ENCODE peak calls at places on chromosomes 1 and 21, in seven cellular contexts. One of them, this sample, is unnamed.

GRCh38 chr1:41483960-41484844 is at the start of gene EDN2:
- DNase-seq in colonic mucosa: peak
- DNase-seq in transverse colon: peak
- DNase-seq in RWPE1: peak
- DNase-seq in CD8-positive, alpha-beta T cell: no peak
- DNase-seq in heart left ventricle: peak
- DNase-seq in BE2C: peak
- DNase-seq in this sample: no peak

GRCh38 chr21:31870472-31870871 is 2.3 kb upstream of the HUNK start:
- DNase-seq in BE2C: no peak
- DNase-seq in RWPE1: no peak
- DNase-seq in heart left ventricle: no peak
- DNase-seq in colonic mucosa: no peak
- DNase-seq in transverse colon: no peak
- DNase-seq in CD8-positive, alpha-beta T cell: no peak
- DNase-seq in this sample: no peak

GRCh38 chr1:102566182-102566581 is 542.1 kb downstream of the COL11A1 start:
- DNase-seq in heart left ventricle: no peak
- DNase-seq in RWPE1: no peak
- DNase-seq in colonic mucosa: no peak
- DNase-seq in transverse colon: no peak
- DNase-seq in BE2C: no peak
- DNase-seq in CD8-positive, alpha-beta T cell: no peak
- DNase-seq in this sample: no peak

GRCh38 chr21:45497846-45498645 is 44.2 kb downstream of the SLC19A1 start:
- DNase-seq in heart left ventricle: peak
- DNase-seq in colonic mucosa: no peak
- DNase-seq in transverse colon: no peak
- DNase-seq in BE2C: peak
- DNase-seq in CD8-positive, alpha-beta T cell: no peak
- DNase-seq in RWPE1: no peak
- DNase-seq in this sample: no peak

GRCh38 chr1:64065571-64065970 is 137.9 kb upstream of the UBE2U start:
- DNase-seq in heart left ventricle: no peak
- DNase-seq in CD8-positive, alpha-beta T cell: no peak
- DNase-seq in transverse colon: no peak
- DNase-seq in colonic mucosa: no peak
- DNase-seq in BE2C: no peak
- DNase-seq in RWPE1: no peak
- DNase-seq in this sample: no peak

GRCh38 chr1:247456914-247457638 is 828 bp downstream of the OR2B11 start:
- DNase-seq in heart left ventricle: no peak
- DNase-seq in transverse colon: no peak
- DNase-seq in colonic mucosa: no peak
- DNase-seq in RWPE1: no peak
- DNase-seq in CD8-positive, alpha-beta T cell: no peak
- DNase-seq in BE2C: no peak
- DNase-seq in this sample: no peak

GRCh38 chr1:42613803-42614131 is 44.5 kb upstream of the PPIH start:
- DNase-seq in heart left ventricle: no peak
- DNase-seq in colonic mucosa: no peak
- DNase-seq in CD8-positive, alpha-beta T cell: no peak
- DNase-seq in transverse colon: no peak
- DNase-seq in BE2C: no peak
- DNase-seq in RWPE1: no peak
- DNase-seq in this sample: no peak

GRCh38 chr1:230185076-230186001 is 118.3 kb downstream of the GALNT2 start:
- DNase-seq in CD8-positive, alpha-beta T cell: no peak
- DNase-seq in colonic mucosa: no peak
- DNase-seq in heart left ventricle: no peak
- DNase-seq in transverse colon: no peak
- DNase-seq in BE2C: no peak
- DNase-seq in RWPE1: no peak
- DNase-seq in this sample: no peak

GRCh38 chr21:32448803-32449594 is 36.5 kb downstream of the EVA1C start:
- DNase-seq in BE2C: no peak
- DNase-seq in colonic mucosa: no peak
- DNase-seq in CD8-positive, alpha-beta T cell: no peak
- DNase-seq in transverse colon: no peak
- DNase-seq in heart left ventricle: no peak
- DNase-seq in RWPE1: no peak
- DNase-seq in this sample: no peak

GRCh38 chr1:147472953-147473734 is 68.2 kb upstream of the BCL9 start:
- DNase-seq in CD8-positive, alpha-beta T cell: no peak
- DNase-seq in heart left ventricle: no peak
- DNase-seq in BE2C: no peak
- DNase-seq in RWPE1: no peak
- DNase-seq in transverse colon: no peak
- DNase-seq in colonic mucosa: no peak
- DNase-seq in this sample: no peak

GRCh38 chr1:240310226-240310925 is 218.7 kb downstream of the FMN2 start:
- DNase-seq in RWPE1: peak
- DNase-seq in heart left ventricle: no peak
- DNase-seq in CD8-positive, alpha-beta T cell: no peak
- DNase-seq in transverse colon: no peak
- DNase-seq in BE2C: no peak
- DNase-seq in colonic mucosa: no peak
- DNase-seq in this sample: no peak

GRCh38 chr1:36115931-36116330 is 9.1 kb downstream of the COL8A2 start:
- DNase-seq in heart left ventricle: no peak
- DNase-seq in CD8-positive, alpha-beta T cell: no peak
- DNase-seq in transverse colon: no peak
- DNase-seq in BE2C: no peak
- DNase-seq in RWPE1: no peak
- DNase-seq in colonic mucosa: no peak
- DNase-seq in this sample: no peak

DNA sequence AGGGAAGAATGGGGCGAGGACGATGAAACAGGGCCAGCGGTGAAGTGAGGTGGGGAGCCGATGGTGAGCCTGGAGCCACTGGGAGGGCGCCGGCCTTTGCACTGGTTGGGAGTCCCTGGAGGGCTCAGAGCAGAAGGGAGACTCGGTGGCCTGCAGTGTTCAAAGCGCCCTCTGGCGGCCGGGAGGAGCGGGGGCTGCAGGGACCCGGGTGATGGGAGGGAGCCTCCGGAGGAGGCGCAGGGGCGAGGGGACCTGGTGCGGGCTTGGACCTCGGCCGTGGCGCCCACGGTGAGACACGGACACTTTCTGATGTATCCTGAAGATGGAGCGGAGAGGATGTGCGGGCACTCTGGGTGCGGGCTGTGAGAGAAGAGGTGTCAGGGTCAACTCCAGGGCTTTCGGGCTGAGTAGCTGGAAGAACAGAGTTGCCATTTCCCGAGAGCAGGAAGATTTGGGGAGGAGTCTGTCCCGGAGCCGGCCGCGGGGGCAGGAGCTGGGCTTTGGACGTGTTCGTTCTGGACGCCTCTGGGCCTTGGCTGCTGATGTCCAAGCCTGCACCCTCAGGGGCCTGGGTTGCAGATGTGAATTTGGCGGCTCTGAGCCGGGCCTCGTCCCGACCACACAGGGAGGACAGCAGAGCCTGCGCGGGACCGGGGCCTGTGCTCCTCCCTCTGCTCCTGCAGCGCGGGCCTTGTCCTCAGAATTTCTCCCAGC is 29.7 kb downstream of the HEYL start:
- DNase-seq in heart left ventricle: peak
- DNase-seq in BE2C: peak
- DNase-seq in colonic mucosa: peak
- DNase-seq in transverse colon: peak
- DNase-seq in CD8-positive, alpha-beta T cell: peak
- DNase-seq in RWPE1: peak
- DNase-seq in this sample: peak
- TF ChIP-seq CTCF in heart left ventricle: peak
- TF ChIP-seq CTCF in BE2C: peak
- TF ChIP-seq CTCF in colonic mucosa: peak
- TF ChIP-seq CTCF in transverse colon: no peak
- TF ChIP-seq CTCF in CD8-positive, alpha-beta T cell: peak
- TF ChIP-seq CTCF in RWPE1: peak
- TF ChIP-seq CTCF in this sample: peak

GRCh38 chr1:25451903-25452302 is 21.2 kb downstream of the MACO1 start:
- DNase-seq in heart left ventricle: no peak
- DNase-seq in BE2C: no peak
- DNase-seq in transverse colon: no peak
- DNase-seq in CD8-positive, alpha-beta T cell: no peak
- DNase-seq in colonic mucosa: no peak
- DNase-seq in RWPE1: no peak
- DNase-seq in this sample: no peak

GRCh38 chr1:25458550-25459298 is 28.0 kb downstream of the MACO1 start:
- DNase-seq in heart left ventricle: no peak
- DNase-seq in RWPE1: no peak
- DNase-seq in transverse colon: no peak
- DNase-seq in BE2C: no peak
- DNase-seq in CD8-positive, alpha-beta T cell: no peak
- DNase-seq in colonic mucosa: no peak
- DNase-seq in this sample: no peak

GRCh38 chr1:25461783-25462182 is 31.1 kb downstream of the MACO1 start:
- DNase-seq in CD8-positive, alpha-beta T cell: no peak
- DNase-seq in BE2C: no peak
- DNase-seq in RWPE1: no peak
- DNase-seq in colonic mucosa: no peak
- DNase-seq in heart left ventricle: no peak
- DNase-seq in transverse colon: no peak
- DNase-seq in this sample: no peak

GRCh38 chr1:25460020-25460419 is 29.3 kb downstream of the MACO1 start:
- DNase-seq in colonic mucosa: no peak
- DNase-seq in RWPE1: no peak
- DNase-seq in heart left ventricle: peak
- DNase-seq in BE2C: no peak
- DNase-seq in CD8-positive, alpha-beta T cell: no peak
- DNase-seq in transverse colon: no peak
- DNase-seq in this sample: no peak

DNA sequence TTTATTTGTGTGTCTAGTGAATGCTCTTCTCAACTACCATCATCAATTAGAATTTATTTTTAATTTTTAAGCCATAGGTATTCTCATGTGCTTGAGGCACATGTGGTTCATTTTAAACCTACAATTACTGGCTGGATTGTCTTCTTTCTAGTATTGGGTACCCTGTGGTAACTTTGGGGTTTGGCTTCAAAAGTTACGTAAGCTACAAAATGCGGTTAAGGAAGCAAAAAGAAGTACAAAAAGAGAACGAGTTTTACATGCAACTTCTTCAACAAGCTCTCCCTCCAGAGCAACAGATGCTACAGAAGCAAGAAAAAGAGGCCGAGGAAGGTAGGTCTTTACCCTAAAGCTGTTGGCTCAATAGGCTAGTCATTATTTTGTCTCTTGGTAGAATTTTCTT is 25.8 kb downstream of the MACO1 start:
- DNase-seq in colonic mucosa: no peak
- DNase-seq in transverse colon: no peak
- DNase-seq in RWPE1: no peak
- DNase-seq in heart left ventricle: no peak
- DNase-seq in CD8-positive, alpha-beta T cell: no peak
- DNase-seq in BE2C: no peak
- DNase-seq in this sample: no peak
- TF ChIP-seq CTCF in colonic mucosa: no peak
- TF ChIP-seq CTCF in transverse colon: no peak
- TF ChIP-seq CTCF in RWPE1: no peak
- TF ChIP-seq CTCF in heart left ventricle: no peak
- TF ChIP-seq CTCF in CD8-positive, alpha-beta T cell: no peak
- TF ChIP-seq CTCF in BE2C: no peak
- TF ChIP-seq CTCF in this sample: no peak

GRCh38 chr1:17004466-17005364 is 7.0 kb downstream of the ATP13A2 start:
- DNase-seq in transverse colon: no peak
- DNase-seq in colonic mucosa: no peak
- DNase-seq in BE2C: no peak
- DNase-seq in RWPE1: no peak
- DNase-seq in CD8-positive, alpha-beta T cell: no peak
- DNase-seq in heart left ventricle: no peak
- DNase-seq in this sample: no peak
- TF ChIP-seq CTCF in transverse colon: no peak
- TF ChIP-seq CTCF in colonic mucosa: no peak
- TF ChIP-seq CTCF in BE2C: no peak
- TF ChIP-seq CTCF in RWPE1: no peak
- TF ChIP-seq CTCF in CD8-positive, alpha-beta T cell: no peak
- TF ChIP-seq CTCF in heart left ventricle: no peak
- TF ChIP-seq CTCF in this sample: no peak

GRCh38 chr1:162215902-162216301 is 146.4 kb downstream of the NOS1AP start:
- DNase-seq in colonic mucosa: peak
- DNase-seq in BE2C: no peak
- DNase-seq in CD8-positive, alpha-beta T cell: no peak
- DNase-seq in RWPE1: no peak
- DNase-seq in transverse colon: peak
- DNase-seq in heart left ventricle: no peak
- DNase-seq in this sample: no peak

GRCh38 chr1:162212713-162213112 is 143.2 kb downstream of the NOS1AP start:
- DNase-seq in RWPE1: no peak
- DNase-seq in transverse colon: peak
- DNase-seq in heart left ventricle: peak
- DNase-seq in CD8-positive, alpha-beta T cell: no peak
- DNase-seq in BE2C: no peak
- DNase-seq in colonic mucosa: peak
- DNase-seq in this sample: no peak

GRCh38 chr1:162214202-162214601 is 144.7 kb downstream of the NOS1AP start:
- DNase-seq in heart left ventricle: no peak
- DNase-seq in RWPE1: no peak
- DNase-seq in CD8-positive, alpha-beta T cell: no peak
- DNase-seq in colonic mucosa: no peak
- DNase-seq in transverse colon: no peak
- DNase-seq in BE2C: no peak
- DNase-seq in this sample: no peak

GRCh38 chr1:162216604-162217003 is 147.1 kb downstream of the NOS1AP start:
- DNase-seq in colonic mucosa: no peak
- DNase-seq in BE2C: no peak
- DNase-seq in CD8-positive, alpha-beta T cell: no peak
- DNase-seq in RWPE1: no peak
- DNase-seq in transverse colon: no peak
- DNase-seq in heart left ventricle: no peak
- DNase-seq in this sample: no peak

GRCh38 chr1:162213281-162213909 is 143.9 kb downstream of the NOS1AP start:
- DNase-seq in transverse colon: peak
- DNase-seq in heart left ventricle: peak
- DNase-seq in CD8-positive, alpha-beta T cell: no peak
- DNase-seq in RWPE1: peak
- DNase-seq in colonic mucosa: peak
- DNase-seq in BE2C: no peak
- DNase-seq in this sample: no peak
- TF ChIP-seq CTCF in transverse colon: no peak
- TF ChIP-seq CTCF in heart left ventricle: no peak
- TF ChIP-seq CTCF in CD8-positive, alpha-beta T cell: no peak
- TF ChIP-seq CTCF in RWPE1: no peak
- TF ChIP-seq CTCF in colonic mucosa: no peak
- TF ChIP-seq CTCF in BE2C: no peak
- TF ChIP-seq CTCF in this sample: no peak

GRCh38 chr1:225042263-225042662 is 112.8 kb downstream of the DNAH14 start:
- DNase-seq in transverse colon: no peak
- DNase-seq in heart left ventricle: no peak
- DNase-seq in colonic mucosa: no peak
- DNase-seq in BE2C: no peak
- DNase-seq in RWPE1: no peak
- DNase-seq in CD8-positive, alpha-beta T cell: no peak
- DNase-seq in this sample: no peak
- TF ChIP-seq CTCF in transverse colon: no peak
- TF ChIP-seq CTCF in heart left ventricle: no peak
- TF ChIP-seq CTCF in colonic mucosa: no peak
- TF ChIP-seq CTCF in BE2C: no peak
- TF ChIP-seq CTCF in RWPE1: no peak
- TF ChIP-seq CTCF in CD8-positive, alpha-beta T cell: no peak
- TF ChIP-seq CTCF in this sample: no peak